ENCODE peak calls at places on chromosomes 13 and 19, in six cellular contexts. K is iPS-NIHi11; R is NCI-H1436; O is AG08395; L is stimulated activated CD8-positive, alpha-beta memory T cell treated with anti-CD3 and anti-CD28 coated beads, Interleukin-12 subunit alpha, Interleukin-12 subunit beta, amount 100 ng/mL, for 4 hours; M is GDM1. D is an unnamed sample.

GRCh38 chr19:52935434-52935833 is 12.2 kb upstream of the ZNF888 start:
- DNase-seq in O (no peak), L (no peak), M (no peak), K (no peak), R (no peak), D (no peak)

GRCh38 chr19:34667349-34668076 is 9.4 kb downstream of the SCGB2B2 start:
- DNase-seq in K (no peak), R (peak; percentile 39), O (no peak), M (no peak), L (no peak), D (peak; percentile 58)

GRCh38 chr13:96544965-96545364 is 449.3 kb downstream of the OXGR1 start:
- DNase-seq in R (no peak), O (no peak), K (no peak), L (no peak), M (no peak), D (peak; percentile 1)

GRCh38 chr19:16889883-16890460 is 1.2 kb downstream of the F2RL3 start:
- DNase-seq in K (peak; percentile 63), O (no peak), R (no peak), M (no peak), L (no peak), D (no peak)

GRCh38 chr19:3968556-3969434 is 2.1 kb downstream of the DAPK3 start:
- DNase-seq in L (no peak), O (peak; percentile 96), M (no peak), R (no peak), K (peak; percentile 82), D (peak; percentile 99)

GRCh38 chr19:33459691-33460090 is 61.9 kb downstream of the PEPD start:
- DNase-seq in L (no peak), R (no peak), K (no peak), M (no peak), O (no peak), D (no peak)

GRCh38 chr13:30510811-30511371 is 45.2 kb upstream of the HMGB1 start:
- DNase-seq in R (no peak), M (no peak), K (no peak), L (no peak), O (no peak), D (no peak)

GRCh38 chr19:18100710-18101109 is 3.1 kb downstream of the MAST3 start:
- DNase-seq in O (no peak), M (no peak), R (no peak), K (peak; percentile 86), L (no peak), D (no peak)

GRCh38 chr19:16326401-16327130 is 1.9 kb downstream of the KLF2 start:
- DNase-seq in M (no peak), O (no peak), K (peak; percentile 63), R (no peak), L (peak; percentile 28), D (peak; percentile 37)

GRCh38 chr13:87677334-87678234 is 6.4 kb downstream of the SLITRK5 start:
- DNase-seq in M (no peak), L (no peak), R (no peak), O (no peak), K (peak; percentile 48), D (no peak)

GRCh38 chr13:76732367-76732766 is 153.8 kb downstream of the KCTD12 start:
- DNase-seq in M (peak; percentile 27), R (no peak), L (no peak), O (no peak), K (no peak), D (no peak)

GRCh38 chr19:10815969-10816635 is 19.9 kb downstream of the TMED1 start:
- DNase-seq in M (no peak), O (peak; percentile 59), R (no peak), L (no peak), K (no peak), D (peak; percentile 72)

GRCh38 chr19:35846038-35846668 is 6.2 kb downstream of the NPHS1 start:
- DNase-seq in R (no peak), O (no peak), L (no peak), M (no peak), K (peak; percentile 59), D (no peak)

GRCh38 chr13:23202383-23202782 is 21.6 kb downstream of the SGCG start:
- DNase-seq in R (no peak), M (no peak), O (peak; percentile 14), K (no peak), L (no peak), D (no peak)

GRCh38 chr13:99027260-99027659 is 49.4 kb upstream of the DOCK9 start:
- DNase-seq in K (no peak), M (no peak), R (no peak), O (no peak), L (no peak), D (no peak)

GRCh38 chr19:5154129-5154798 is 185.4 kb downstream of the KDM4B start:
- DNase-seq in R (no peak), L (no peak), O (peak; percentile 37), K (peak; percentile 84), M (no peak), D (peak; percentile 15)

GRCh38 chr19:54473071-54473941 is at the start of gene CDC42EP5:
- DNase-seq in M (no peak), L (no peak), K (peak; percentile 67), O (peak; percentile 95), R (no peak), D (peak; percentile 95)

GRCh38 chr19:38989066-38989605 is 13.6 kb upstream of the FBXO17 start:
- DNase-seq in K (peak; percentile 77), M (no peak), O (peak; percentile 26), R (peak; percentile 7), L (no peak), D (peak; percentile 76)

GRCh38 chr13:21971662-21972635 is 301.1 kb downstream of the FGF9 start:
- DNase-seq in K (no peak), R (no peak), O (peak; percentile 76), M (no peak), L (no peak), D (peak; percentile 9)

GRCh38 chr13:109509154-109509905 is 277.1 kb downstream of the IRS2 start:
- DNase-seq in K (no peak), R (no peak), M (no peak), L (no peak), O (peak; percentile 91), D (peak; percentile 28)

D was measured in adipocyte.